ENCODE peak calls at places on chromosomes 4 and X, in eight cellular contexts. One of them, this sample, is unnamed. For H3K9me3, the result is how much of the 10 kb centered on the place peaks cover.

GRCh38 chr4:139814285-139815015 is 148.8 kb downstream of the MGST2 start:
- DNase-seq in mammary epithelial cell: peak
- DNase-seq in IMR-90: peak
- DNase-seq in DND-41: no peak
- DNase-seq in GM23248: peak
- DNase-seq in A549: no peak
- DNase-seq in SK-N-SH: no peak
- DNase-seq in PC-3: no peak
- DNase-seq in this sample: peak

GRCh38 chr4:62018537-62018936 is 818.4 kb downstream of the ADGRL3 start:
- DNase-seq in mammary epithelial cell: no peak
- DNase-seq in PC-3: no peak
- DNase-seq in DND-41: no peak
- DNase-seq in SK-N-SH: no peak
- DNase-seq in GM23248: no peak
- DNase-seq in A549: no peak
- DNase-seq in IMR-90: no peak
- DNase-seq in this sample: no peak

GRCh38 chr4:38782452-38783108 is at the start of gene TLR10:
- DNase-seq in DND-41: peak
- DNase-seq in PC-3: peak
- DNase-seq in IMR-90: peak
- DNase-seq in mammary epithelial cell: peak
- DNase-seq in GM23248: peak
- DNase-seq in A549: peak
- DNase-seq in SK-N-SH: peak
- DNase-seq in this sample: peak

GRCh38 chrX:44245730-44246129 is 97.7 kb downstream of the EFHC2 start:
- DNase-seq in PC-3: no peak
- DNase-seq in DND-41: no peak
- DNase-seq in GM23248: no peak
- DNase-seq in A549: no peak
- DNase-seq in mammary epithelial cell: no peak
- DNase-seq in SK-N-SH: no peak
- DNase-seq in IMR-90: no peak
- DNase-seq in this sample: no peak

GRCh38 chrX:72306851-72307645 is 1.3 kb upstream of the CITED1 start:
- DNase-seq in IMR-90: peak
- DNase-seq in DND-41: no peak
- DNase-seq in A549: peak
- DNase-seq in SK-N-SH: peak
- DNase-seq in PC-3: peak
- DNase-seq in mammary epithelial cell: peak
- DNase-seq in GM23248: peak
- DNase-seq in this sample: peak

GRCh38 chr4:158538176-158538575 is 16.5 kb downstream of the RXFP1 start:
- DNase-seq in SK-N-SH: no peak
- DNase-seq in IMR-90: peak
- DNase-seq in mammary epithelial cell: peak
- DNase-seq in GM23248: peak
- DNase-seq in A549: no peak
- DNase-seq in DND-41: no peak
- DNase-seq in PC-3: no peak
- DNase-seq in this sample: peak

GRCh38 chrX:2647627-2648026 is 43.5 kb upstream of the CD99 start:
- DNase-seq in A549: no peak
- DNase-seq in PC-3: no peak
- DNase-seq in SK-N-SH: no peak
- DNase-seq in GM23248: no peak
- DNase-seq in mammary epithelial cell: no peak
- DNase-seq in DND-41: no peak
- DNase-seq in IMR-90: no peak
- DNase-seq in this sample: no peak

GRCh38 chr4:28831867-28832266 is 1888.3 kb upstream of the PCDH7 start:
- DNase-seq in GM23248: no peak
- DNase-seq in SK-N-SH: no peak
- DNase-seq in PC-3: no peak
- DNase-seq in DND-41: no peak
- DNase-seq in IMR-90: no peak
- DNase-seq in mammary epithelial cell: no peak
- DNase-seq in A549: no peak
- DNase-seq in this sample: no peak

GRCh38 chr4:52019941-52020657 is at the start of gene LRRC66:
- DNase-seq in PC-3: peak
- DNase-seq in IMR-90: no peak
- DNase-seq in mammary epithelial cell: no peak
- DNase-seq in GM23248: peak
- DNase-seq in DND-41: no peak
- DNase-seq in SK-N-SH: no peak
- DNase-seq in A549: no peak
- DNase-seq in this sample: no peak

GRCh38 chrX:21606037-21606436 is 52.1 kb downstream of the KLHL34 start:
- DNase-seq in GM23248: no peak
- DNase-seq in DND-41: no peak
- DNase-seq in A549: no peak
- DNase-seq in SK-N-SH: no peak
- DNase-seq in PC-3: no peak
- DNase-seq in mammary epithelial cell: no peak
- DNase-seq in IMR-90: peak
- DNase-seq in this sample: no peak

GRCh38 chrX:48948589-48948988 is 8.8 kb downstream of the OTUD5 start:
- DNase-seq in mammary epithelial cell: no peak
- DNase-seq in SK-N-SH: no peak
- DNase-seq in IMR-90: no peak
- DNase-seq in A549: no peak
- DNase-seq in GM23248: no peak
- DNase-seq in DND-41: no peak
- DNase-seq in PC-3: no peak
- DNase-seq in this sample: no peak

GRCh38 chr4:5821665-5822358 is 71.1 kb downstream of the CRMP1 start:
- DNase-seq in DND-41: peak
- DNase-seq in mammary epithelial cell: no peak
- DNase-seq in GM23248: peak
- DNase-seq in IMR-90: no peak
- DNase-seq in PC-3: no peak
- DNase-seq in SK-N-SH: peak
- DNase-seq in A549: peak
- DNase-seq in this sample: no peak

GRCh38 chrX:72366746-72367145 is 61.0 kb upstream of the CITED1 start:
- DNase-seq in PC-3: no peak
- DNase-seq in mammary epithelial cell: no peak
- DNase-seq in DND-41: no peak
- DNase-seq in GM23248: no peak
- DNase-seq in A549: no peak
- DNase-seq in SK-N-SH: no peak
- DNase-seq in IMR-90: no peak
- DNase-seq in this sample: no peak

GRCh38 chr4:109278594-109279031 is 23.8 kb downstream of the COL25A1 start:
- DNase-seq in mammary epithelial cell: no peak
- DNase-seq in A549: no peak
- DNase-seq in PC-3: no peak
- DNase-seq in DND-41: no peak
- DNase-seq in GM23248: no peak
- DNase-seq in IMR-90: no peak
- DNase-seq in SK-N-SH: no peak
- DNase-seq in this sample: no peak
- H3K4me2 ChIP-seq in mammary epithelial cell: no peak
- H3K4me2 ChIP-seq in A549: no peak
- H3K4me2 ChIP-seq in PC-3: no peak
- H3K4me2 ChIP-seq in DND-41: no peak
- H3K4me2 ChIP-seq in GM23248: no peak
- H3K4me2 ChIP-seq in IMR-90: no peak
- H3K4me2 ChIP-seq in SK-N-SH: no peak
- H3K4me2 ChIP-seq in this sample: no peak

DNA sequence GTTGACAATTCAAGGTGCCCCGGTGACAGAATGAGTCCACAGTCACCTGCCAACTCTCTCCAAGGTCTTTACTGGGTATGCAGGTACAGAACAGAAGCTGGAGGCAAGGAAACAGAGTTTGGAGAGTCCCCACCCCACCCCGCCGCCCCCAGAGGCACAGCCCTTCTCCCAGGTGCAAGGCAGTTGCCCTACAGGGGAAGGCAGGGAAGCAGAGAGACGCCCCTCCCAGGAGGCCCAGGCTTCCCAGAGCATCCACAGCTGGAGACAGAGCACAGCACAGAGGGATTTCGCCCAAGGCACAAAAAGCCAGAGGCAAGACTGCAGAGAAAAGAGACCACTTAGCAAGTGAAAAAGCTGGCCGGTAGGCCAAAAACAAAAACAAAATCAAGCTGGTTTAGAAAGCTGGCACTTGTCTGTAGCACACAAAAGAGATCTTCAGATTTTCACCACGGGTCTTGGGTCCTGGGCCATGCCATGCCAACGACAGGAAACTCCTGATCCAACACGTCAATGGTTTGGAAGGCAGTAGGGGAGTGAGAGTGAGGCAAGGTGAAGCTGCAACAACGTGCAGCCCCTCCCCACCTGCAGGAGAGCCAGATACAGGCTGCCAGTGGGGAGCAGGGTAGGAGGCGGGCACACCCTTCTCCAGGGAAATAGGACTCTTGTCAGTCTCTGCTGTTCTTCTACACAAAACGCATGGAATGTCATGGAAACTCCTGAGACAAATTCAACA is 113.3 kb downstream of the AFAP1 start:
- DNase-seq in SK-N-SH: no peak
- DNase-seq in IMR-90: no peak
- DNase-seq in mammary epithelial cell: no peak
- DNase-seq in DND-41: no peak
- DNase-seq in A549: no peak
- DNase-seq in PC-3: no peak
- DNase-seq in GM23248: no peak
- DNase-seq in this sample: no peak
- H3K9me3 ChIP-seq in SK-N-SH: under half
- H3K9me3 ChIP-seq in IMR-90: under half
- H3K9me3 ChIP-seq in mammary epithelial cell: under half
- H3K9me3 ChIP-seq in DND-41: under half
- H3K9me3 ChIP-seq in A549: under half
- H3K9me3 ChIP-seq in PC-3: under half
- H3K9me3 ChIP-seq in GM23248: under half
- H3K9me3 ChIP-seq in this sample: under half

DNA sequence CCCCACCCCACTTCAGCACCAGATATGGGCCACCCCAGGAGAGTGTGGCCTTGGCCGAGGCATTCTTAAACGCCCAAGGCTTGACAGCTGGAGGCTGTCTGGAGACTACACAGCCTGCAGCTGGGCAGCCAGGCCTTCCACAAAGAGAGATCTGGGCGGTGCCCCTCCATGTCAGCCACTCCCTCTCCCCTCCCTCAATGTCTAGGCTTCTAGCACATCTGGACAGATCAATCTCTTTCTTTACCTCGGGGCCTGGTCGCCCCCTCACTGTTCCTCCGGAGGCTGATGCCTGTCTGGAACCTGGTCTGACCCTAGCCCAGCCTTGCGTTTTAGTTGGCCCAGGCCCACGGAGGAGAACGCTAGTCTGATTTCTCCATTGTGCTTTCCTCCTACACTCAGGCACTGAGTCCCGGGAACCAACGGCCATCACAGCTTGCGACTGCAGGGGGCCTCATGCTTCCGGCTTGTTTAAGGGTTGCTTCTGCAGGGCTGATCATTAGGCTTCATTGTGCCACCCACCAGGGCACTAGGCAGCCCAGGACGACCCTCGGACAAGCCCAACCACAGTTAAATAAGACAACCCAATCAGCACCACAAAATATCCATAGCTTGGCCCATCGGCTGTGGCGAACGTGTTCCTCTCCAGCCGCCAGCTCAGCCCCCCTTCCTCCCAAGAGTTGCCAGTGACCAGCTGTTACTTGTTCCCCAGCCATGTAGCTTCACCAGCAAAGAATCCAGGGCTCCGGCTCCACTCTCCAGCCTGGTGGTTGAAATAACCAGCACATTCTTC is 200.6 kb downstream of the BCOR start:
- DNase-seq in A549: no peak
- DNase-seq in GM23248: peak
- DNase-seq in DND-41: no peak
- DNase-seq in SK-N-SH: no peak
- DNase-seq in mammary epithelial cell: peak
- DNase-seq in IMR-90: peak
- DNase-seq in PC-3: peak
- DNase-seq in this sample: peak
- H3K4me2 ChIP-seq in A549: peak
- H3K4me2 ChIP-seq in GM23248: peak
- H3K4me2 ChIP-seq in DND-41: no peak
- H3K4me2 ChIP-seq in SK-N-SH: peak
- H3K4me2 ChIP-seq in mammary epithelial cell: peak
- H3K4me2 ChIP-seq in IMR-90: peak
- H3K4me2 ChIP-seq in PC-3: peak
- H3K4me2 ChIP-seq in this sample: peak

GRCh38 chr4:181849472-181849871 is 393.7 kb upstream of the TENM3 start:
- DNase-seq in IMR-90: no peak
- DNase-seq in mammary epithelial cell: no peak
- DNase-seq in GM23248: no peak
- DNase-seq in DND-41: no peak
- DNase-seq in A549: no peak
- DNase-seq in SK-N-SH: no peak
- DNase-seq in PC-3: no peak
- DNase-seq in this sample: no peak

GRCh38 chr4:181854142-181854541 is 389.1 kb upstream of the TENM3 start:
- DNase-seq in DND-41: no peak
- DNase-seq in mammary epithelial cell: peak
- DNase-seq in A549: no peak
- DNase-seq in IMR-90: no peak
- DNase-seq in PC-3: no peak
- DNase-seq in GM23248: peak
- DNase-seq in SK-N-SH: peak
- DNase-seq in this sample: peak

GRCh38 chr4:181845617-181846016 is 397.6 kb upstream of the TENM3 start:
- DNase-seq in SK-N-SH: no peak
- DNase-seq in GM23248: no peak
- DNase-seq in DND-41: no peak
- DNase-seq in PC-3: no peak
- DNase-seq in A549: no peak
- DNase-seq in mammary epithelial cell: peak
- DNase-seq in IMR-90: no peak
- DNase-seq in this sample: peak

GRCh38 chr4:181846934-181847333 is 396.3 kb upstream of the TENM3 start:
- DNase-seq in PC-3: no peak
- DNase-seq in IMR-90: no peak
- DNase-seq in mammary epithelial cell: no peak
- DNase-seq in SK-N-SH: peak
- DNase-seq in GM23248: no peak
- DNase-seq in DND-41: no peak
- DNase-seq in A549: no peak
- DNase-seq in this sample: no peak

DNA sequence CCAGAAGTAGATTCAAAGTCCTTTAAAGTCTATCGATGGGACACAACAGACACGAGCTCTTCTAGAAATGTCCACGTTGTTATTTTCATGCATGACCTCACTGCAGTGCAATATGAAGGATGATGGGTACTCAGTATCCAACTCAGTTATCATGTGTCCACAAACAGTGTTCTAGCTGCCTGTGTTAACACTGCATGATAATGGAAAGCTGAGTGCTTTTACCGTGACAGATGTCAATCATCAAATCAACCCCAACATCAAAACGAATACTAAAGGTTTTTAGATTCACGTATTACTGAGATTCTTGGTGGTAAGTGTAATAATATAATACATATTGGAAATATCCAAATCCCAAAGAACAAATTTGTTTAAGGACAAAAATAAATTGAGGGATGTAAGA is 394.8 kb upstream of the TENM3 start:
- DNase-seq in DND-41: no peak
- DNase-seq in SK-N-SH: no peak
- DNase-seq in GM23248: no peak
- DNase-seq in IMR-90: no peak
- DNase-seq in A549: no peak
- DNase-seq in mammary epithelial cell: no peak
- DNase-seq in PC-3: no peak
- DNase-seq in this sample: no peak
- H3K9me3 ChIP-seq in DND-41: under half
- H3K9me3 ChIP-seq in SK-N-SH: under half
- H3K9me3 ChIP-seq in GM23248: under half
- H3K9me3 ChIP-seq in IMR-90: under half
- H3K9me3 ChIP-seq in A549: under half
- H3K9me3 ChIP-seq in mammary epithelial cell: under half
- H3K9me3 ChIP-seq in PC-3: under half
- H3K9me3 ChIP-seq in this sample: under half

This sample was measured in astrocyte.